ENCODE peak calls at places on chromosome 18, in four cellular contexts. W, H, Z and R are unnamed samples.

GRCh38 chr18:57942493-57942892 is 101.5 kb upstream of the NEDD4L start:
- DNase-seq in W (no peak), H (no peak), Z (no peak), R (no peak)

GRCh38 chr18:31041346-31042067 is 1.0 kb downstream of the DSC3 start:
- DNase-seq in W (peak), H (peak), Z (no peak), R (no peak)

GRCh38 chr18:56565596-56566355 is 72.6 kb downstream of the TXNL1 start:
- DNase-seq in W (no peak), H (no peak), Z (peak), R (no peak)

GRCh38 chr18:31657823-31658669 is 26.3 kb downstream of the B4GALT6 start:
- DNase-seq in W (no peak), H (no peak), Z (no peak), R (no peak)

GRCh38 chr18:61898576-61899205 is 5.9 kb upstream of the RNF152 start:
- DNase-seq in W (no peak), H (peak), Z (no peak), R (no peak)

GRCh38 chr18:23238152-23238531 is 102.9 kb downstream of the CABLES1 start:
- DNase-seq in W (no peak), H (peak), Z (no peak), R (no peak)

GRCh38 chr18:51621103-51621969 is 423.9 kb upstream of the MEX3C start:
- DNase-seq in W (no peak), H (peak), Z (no peak), R (no peak)

GRCh38 chr18:75170916-75171315 is 38.0 kb downstream of the PTGR3 start:
- DNase-seq in W (no peak), H (no peak), Z (no peak), R (no peak)

GRCh38 chr18:27860701-27861107 is 316.2 kb downstream of the CDH2 start:
- DNase-seq in W (no peak), H (no peak), Z (no peak), R (no peak)

DNA sequence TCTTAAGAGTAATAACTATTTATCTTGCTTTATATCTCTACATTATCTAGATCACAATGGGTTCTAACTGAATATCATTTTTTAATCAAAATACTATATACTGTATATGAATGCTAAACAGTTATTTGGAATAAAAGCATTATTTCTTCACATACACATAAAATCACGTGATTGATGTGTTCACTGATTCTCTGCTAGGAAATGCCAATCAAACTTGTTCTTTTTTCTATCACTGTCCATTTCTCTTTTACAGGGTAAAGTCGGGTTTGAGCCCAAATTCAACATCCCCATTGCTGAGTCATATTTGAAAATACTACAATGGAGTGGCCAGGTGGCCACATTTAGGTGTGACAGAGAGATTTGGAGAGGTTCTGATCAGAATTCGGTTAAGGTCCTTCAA is 1114.0 kb upstream of the PIK3C3 start:
- DNase-seq in W (no peak), H (no peak), Z (no peak), R (no peak)
- H3K27ac ChIP-seq in W (no peak), H (no peak), Z (no peak), R (no peak)

GRCh38 chr18:2985628-2986027 is 27.3 kb downstream of the LPIN2 start:
- DNase-seq in W (no peak), H (no peak), Z (no peak), R (peak)

GRCh38 chr18:2986150-2986865 is 26.6 kb downstream of the LPIN2 start:
- DNase-seq in W (no peak), H (no peak), Z (no peak), R (no peak)

GRCh38 chr18:2982452-2983172 is 30.3 kb downstream of the LPIN2 start:
- DNase-seq in W (no peak), H (peak), Z (no peak), R (no peak)

GRCh38 chr18:2983296-2983695 is 29.6 kb downstream of the LPIN2 start:
- DNase-seq in W (no peak), H (no peak), Z (no peak), R (no peak)

GRCh38 chr18:2984703-2985261 is 28.2 kb downstream of the LPIN2 start:
- DNase-seq in W (no peak), H (peak), Z (no peak), R (no peak)
- H3K4me3 ChIP-seq in W (no peak), H (no peak), Z (no peak), R (no peak)

GRCh38 chr18:76618721-76619120 is 123.7 kb upstream of the ZNF516 start:
- DNase-seq in W (no peak), H (no peak), Z (no peak), R (no peak)

GRCh38 chr18:76619342-76620315 is 124.6 kb upstream of the ZNF516 start:
- DNase-seq in W (peak), H (peak), Z (no peak), R (no peak)

GRCh38 chr18:76621184-76621583 is 126.1 kb upstream of the ZNF516 start:
- DNase-seq in W (no peak), H (no peak), Z (no peak), R (no peak)

GRCh38 chr18:76620326-76620813 is 125.3 kb upstream of the ZNF516 start:
- DNase-seq in W (peak), H (peak), Z (peak), R (peak)

DNA sequence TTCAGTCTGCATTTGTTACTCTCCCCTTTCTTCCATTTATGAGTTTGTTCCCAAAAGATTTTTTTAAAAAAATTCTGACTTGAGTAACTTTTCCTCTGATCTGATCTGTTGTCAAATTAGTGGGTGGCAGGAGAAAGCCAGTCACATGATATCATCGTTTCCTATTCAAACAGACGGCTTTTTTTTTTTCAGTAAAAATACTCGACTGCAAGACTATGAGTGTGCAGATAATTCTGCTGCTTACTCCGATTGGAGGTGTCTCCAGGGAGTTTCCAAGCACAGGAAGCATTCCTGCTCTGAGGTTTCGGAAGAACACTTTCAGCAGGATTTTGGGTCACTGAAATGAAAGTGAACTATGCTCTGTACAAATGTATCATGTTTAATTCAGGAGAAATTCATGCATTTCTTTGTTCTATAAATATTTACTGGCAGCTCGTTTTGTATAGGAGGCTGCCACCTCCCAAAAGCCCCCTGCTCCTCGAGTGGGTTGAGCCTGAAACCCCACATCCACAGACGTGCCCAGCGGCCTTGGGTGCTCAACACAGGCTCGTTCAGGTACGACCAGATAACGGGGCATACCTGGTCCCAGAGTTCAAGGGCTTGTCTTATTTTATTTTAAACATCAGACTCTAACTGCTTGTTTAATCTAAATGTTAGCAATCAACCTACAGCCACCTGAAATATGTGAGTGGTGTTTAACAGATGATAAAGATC is 126.9 kb upstream of the ZNF516 start:
- DNase-seq in W (no peak), H (no peak), Z (no peak), R (no peak)
- H3K27ac ChIP-seq in W (no peak), H (no peak), Z (no peak), R (no peak)

DNA sequence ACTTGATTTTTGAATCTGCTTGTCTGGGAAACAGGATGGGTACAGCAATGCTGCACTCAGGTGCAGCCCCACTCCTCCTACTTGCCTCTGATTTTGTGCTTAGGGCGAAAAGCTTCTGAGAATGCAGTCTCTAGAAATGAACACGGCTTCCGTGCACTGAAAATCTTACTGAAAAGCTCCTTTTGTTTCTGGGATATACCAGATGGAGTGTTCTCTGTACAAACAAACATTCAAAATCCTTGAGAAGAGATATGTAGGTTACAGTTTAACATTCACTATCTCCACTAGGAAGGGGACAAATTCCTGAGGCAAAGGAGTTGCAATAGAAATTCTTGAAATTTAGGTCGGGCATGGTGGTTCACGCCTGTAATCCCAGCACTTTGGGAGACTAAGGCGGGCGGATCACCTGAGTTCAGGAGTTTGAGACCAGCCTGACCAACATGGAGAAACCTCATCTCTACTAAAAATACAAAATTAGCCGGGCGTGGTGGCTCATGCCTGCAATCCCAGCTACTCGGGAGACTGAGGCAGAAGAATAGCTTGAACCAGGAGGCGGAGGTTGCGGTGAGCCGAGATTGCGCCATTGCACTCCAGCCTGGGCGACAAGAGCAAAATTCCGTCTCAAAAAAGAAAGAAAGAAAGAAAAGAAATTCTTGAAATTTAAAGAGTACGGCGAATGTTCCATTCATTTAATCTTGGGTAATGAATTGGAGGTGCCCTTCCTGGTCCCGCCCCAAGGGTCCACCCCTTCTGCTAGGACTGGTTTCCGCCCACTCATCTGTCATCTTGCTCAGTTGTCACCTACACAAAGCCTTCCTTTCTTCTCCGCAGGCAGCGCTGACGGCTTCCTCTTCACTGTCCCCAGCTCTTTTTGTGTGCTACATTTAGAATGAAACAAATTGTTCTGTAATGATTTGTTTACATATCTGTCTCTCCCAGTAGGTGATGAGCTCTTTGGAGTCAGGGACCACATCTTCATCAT is 92.4 kb downstream of the SOCS6 start:
- DNase-seq in W (no peak), H (peak), Z (no peak), R (no peak)
- H3K4me3 ChIP-seq in W (no peak), H (no peak), Z (no peak), R (no peak)

DNA sequence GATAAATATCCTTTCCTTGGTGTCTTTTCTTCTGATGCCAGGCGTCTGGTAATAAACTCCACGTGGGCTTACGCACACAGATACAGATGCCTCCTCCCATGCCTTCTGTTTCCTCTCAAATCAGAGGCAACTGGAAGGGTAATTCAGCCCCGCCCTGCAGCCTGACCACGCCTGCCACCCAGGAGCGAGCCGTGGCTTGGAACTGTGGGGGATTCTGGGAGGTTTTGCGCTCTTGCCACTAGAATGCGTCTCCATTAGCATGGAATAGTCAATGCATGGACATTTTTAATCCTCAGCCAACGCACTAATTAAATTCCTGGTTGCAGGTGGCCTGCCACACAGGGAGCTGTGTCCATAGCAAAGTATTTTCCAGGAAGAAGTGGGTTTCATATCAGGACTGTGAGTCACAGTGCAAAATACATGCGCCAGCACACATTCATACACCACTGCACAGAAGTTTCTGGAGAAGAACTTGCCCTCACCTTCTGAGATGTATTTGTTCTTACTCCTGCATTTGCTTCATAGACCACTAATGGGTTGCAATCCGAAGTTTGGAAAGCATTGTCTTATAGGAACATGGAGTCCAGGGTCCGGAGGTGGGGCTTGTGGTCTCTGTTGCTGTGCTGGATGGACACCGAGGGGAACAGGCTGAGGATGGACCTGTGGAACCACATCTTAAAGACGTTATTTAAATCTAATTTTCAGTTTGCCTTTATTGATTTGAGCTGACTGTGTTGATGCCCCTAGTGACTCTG is 151.4 kb downstream of the LDLRAD4 start:
- DNase-seq in W (peak), H (peak), Z (no peak), R (no peak)
- H3K27ac ChIP-seq in W (no peak), H (peak), Z (no peak), R (no peak)

GRCh38 chr18:63317556-63317946 is 2.0 kb downstream of the BCL2 start:
- DNase-seq in W (no peak), H (no peak), Z (no peak), R (no peak)
- H3K4me3 ChIP-seq in W (peak), H (peak), Z (no peak), R (peak)

DNA sequence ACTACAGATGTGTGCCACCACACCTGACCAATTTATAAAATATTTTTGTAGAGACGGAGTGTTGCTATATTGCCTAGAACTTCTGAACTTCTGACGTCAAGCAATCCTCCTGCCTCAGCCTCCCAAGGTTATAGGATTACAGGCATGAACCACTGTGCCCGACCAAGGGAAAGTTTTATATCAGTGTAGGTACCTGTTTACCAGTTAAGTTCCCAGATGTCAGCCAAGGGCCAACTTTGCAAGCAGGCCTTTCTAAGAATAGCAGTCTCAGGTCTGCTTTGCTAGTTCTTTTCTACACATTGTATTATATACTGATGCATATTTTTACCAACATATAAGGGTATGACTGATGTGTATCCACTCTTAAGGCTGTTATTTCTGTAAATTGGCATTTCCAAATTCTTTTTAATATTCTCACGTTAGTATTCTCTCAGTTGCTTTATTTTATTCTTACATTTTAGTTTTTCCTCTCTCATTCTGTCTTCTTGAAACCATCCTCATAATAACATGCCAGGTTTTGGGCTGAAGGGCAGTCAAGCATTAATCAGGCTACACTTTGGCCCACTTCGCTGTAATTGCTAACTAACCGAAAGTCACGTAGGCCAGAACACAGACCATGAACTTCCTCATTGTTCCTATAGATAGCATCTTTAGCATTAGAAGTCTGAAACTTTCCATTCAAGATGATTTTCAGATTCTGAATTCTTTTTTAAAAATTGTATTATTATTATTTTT is 25.0 kb upstream of the CXXC1 start:
- DNase-seq in W (no peak), H (no peak), Z (no peak), R (no peak)
- H3K27ac ChIP-seq in W (peak), H (no peak), Z (no peak), R (no peak)

GRCh38 chr18:41538751-41539150 is 416.3 kb upstream of the PIK3C3 start:
- DNase-seq in W (no peak), H (no peak), Z (no peak), R (no peak)

GRCh38 chr18:41545091-41545888 is 409.7 kb upstream of the PIK3C3 start:
- DNase-seq in W (no peak), H (no peak), Z (no peak), R (no peak)

GRCh38 chr18:41543815-41544214 is 411.2 kb upstream of the PIK3C3 start:
- DNase-seq in W (no peak), H (no peak), Z (no peak), R (no peak)
- H3K4me3 ChIP-seq in W (no peak), H (no peak), Z (no peak), R (no peak)

GRCh38 chr18:55461843-55462242 is 126.1 kb downstream of the TCF4 start:
- DNase-seq in W (no peak), H (no peak), Z (no peak), R (no peak)

GRCh38 chr18:55466789-55467188 is 121.2 kb downstream of the TCF4 start:
- DNase-seq in W (no peak), H (no peak), Z (no peak), R (no peak)

GRCh38 chr18:55462652-55463051 is 125.3 kb downstream of the TCF4 start:
- DNase-seq in W (no peak), H (no peak), Z (no peak), R (no peak)

GRCh38 chr18:55465313-55465712 is 122.7 kb downstream of the TCF4 start:
- DNase-seq in W (no peak), H (no peak), Z (no peak), R (no peak)

DNA sequence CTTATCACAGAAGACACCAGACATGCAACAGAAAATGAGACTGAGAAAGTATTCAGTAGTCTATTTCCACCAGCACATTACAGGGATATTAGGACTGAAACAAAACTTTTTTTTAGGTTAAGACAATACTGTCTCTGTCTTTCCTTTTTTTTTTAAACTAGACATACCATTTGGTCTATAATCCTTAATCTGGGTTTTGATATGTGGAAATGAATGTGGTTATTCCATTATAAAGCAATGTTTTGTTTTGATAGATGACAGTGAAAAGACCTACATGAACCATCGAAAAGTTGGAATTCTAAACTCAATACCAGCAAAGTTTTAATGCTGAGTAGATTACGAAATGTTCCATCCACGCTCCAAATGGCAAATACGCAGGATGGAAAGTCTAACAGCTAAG is 123.4 kb downstream of the TCF4 start:
- DNase-seq in W (no peak), H (no peak), Z (no peak), R (no peak)
- H3K27ac ChIP-seq in W (no peak), H (no peak), Z (no peak), R (no peak)